ENCODE peak calls at places on chromosomes 5 and 9, in six cellular contexts. Z, K, A, J, W and T are unnamed samples.

GRCh38 chr9:84397151-84397728 is 56.7 kb upstream of the SLC28A3 start:
- DNase-seq in J (no peak), W (peak; percentile 71), K (no peak), Z (peak; percentile 63), A (no peak), T (no peak)

GRCh38 chr5:105508519-105508918 is 1945.9 kb upstream of the NUDT12 start:
- DNase-seq in A (no peak), J (no peak), W (no peak), Z (peak; percentile 3), K (no peak), T (no peak)

GRCh38 chr9:128175102-128175563 is 15.1 kb downstream of the BBLN start:
- DNase-seq in K (no peak), A (no peak), Z (peak; percentile 88), J (no peak), W (no peak), T (no peak)

GRCh38 chr9:132699926-132700325 is 29.7 kb downstream of the GTF3C4 start:
- DNase-seq in K (no peak), Z (peak; percentile 44), A (no peak), W (no peak), J (no peak), T (no peak)

GRCh38 chr5:126516133-126516532 is 78.9 kb downstream of the ALDH7A1 start:
- DNase-seq in W (no peak), A (no peak), K (no peak), J (no peak), Z (peak; percentile 92), T (no peak)

GRCh38 chr5:91126448-91126847 is 256.7 kb downstream of the ARRDC3 start:
- DNase-seq in Z (peak; percentile 94), A (no peak), J (no peak), W (no peak), K (no peak), T (no peak)

GRCh38 chr9:129013674-129014073 is 14.5 kb downstream of the SH3GLB2 start:
- DNase-seq in W (no peak), J (no peak), A (peak; percentile 51), K (no peak), Z (no peak), T (no peak)

GRCh38 chr9:120755827-120756434 is 37.3 kb downstream of the FBXW2 start:
- DNase-seq in J (no peak), W (peak; percentile 69), K (peak; percentile 93), A (no peak), Z (peak; percentile 34), T (no peak)

GRCh38 chr5:103428411-103428871 is 134.1 kb downstream of the NUDT12 start:
- DNase-seq in Z (peak; percentile 86), A (no peak), J (no peak), W (peak; percentile 61), K (no peak), T (no peak)

GRCh38 chr5:93348231-93348630 is 232.8 kb downstream of the NR2F1-AS1 start:
- DNase-seq in W (no peak), A (no peak), Z (no peak), J (no peak), K (no peak), T (no peak)

GRCh38 chr9:86795861-86796497 is 151.3 kb downstream of the GAS1 start:
- DNase-seq in A (no peak), W (no peak), K (peak; percentile 92), Z (peak; percentile 83), J (no peak), T (no peak)

GRCh38 chr5:148807845-148808244 is 18.6 kb upstream of the ADRB2 start:
- DNase-seq in A (no peak), Z (no peak), K (no peak), J (no peak), W (no peak), T (no peak)

GRCh38 chr9:97506264-97506663 is 4.8 kb downstream of the TMOD1 start:
- DNase-seq in K (peak; percentile 75), W (no peak), A (no peak), J (no peak), Z (no peak), T (no peak)

GRCh38 chr5:2905741-2906140 is 154.3 kb upstream of the IRX2 start:
- DNase-seq in Z (no peak), K (peak; percentile 50), A (no peak), W (no peak), J (no peak), T (no peak)

GRCh38 chr5:147509710-147510651 is at the start of gene DPYSL3:
- DNase-seq in K (peak; percentile 92), W (peak; percentile 46), J (peak; percentile 22), A (peak; percentile 78), Z (peak; percentile 78), T (no peak)

GRCh38 chr5:10582512-10582897 is 18.6 kb downstream of the ANKRD33B start:
- DNase-seq in K (no peak), Z (no peak), A (no peak), J (no peak), W (no peak), T (no peak)

GRCh38 chr9:131530546-131530929 is 525 bp downstream of the UCK1 start:
- DNase-seq in Z (peak; percentile 15), W (peak; percentile 51), K (no peak), J (no peak), A (peak; percentile 75), T (no peak)

GRCh38 chr9:27791311-27791710 is 218.0 kb upstream of the C9orf72 start:
- DNase-seq in W (no peak), J (no peak), K (no peak), Z (no peak), A (no peak), T (no peak)

GRCh38 chr5:36272136-36272665 is 29.5 kb downstream of the RANBP3L start:
- DNase-seq in J (no peak), A (no peak), Z (no peak), W (no peak), K (no peak), T (no peak)

GRCh38 chr5:90015584-90016018 is 394.0 kb downstream of the CETN3 start:
- DNase-seq in Z (peak; percentile 11), W (no peak), K (no peak), A (no peak), J (no peak), T (no peak)

GRCh38 chr5:137142371-137143243 is 356.5 kb downstream of the SPOCK1 start:
- DNase-seq in J (no peak), A (no peak), W (no peak), Z (peak; percentile 94), K (no peak), T (no peak)

GRCh38 chr5:74934949-74935751 is 69.0 kb upstream of the FAM169A start:
- DNase-seq in W (peak; percentile 50), K (no peak), Z (peak; percentile 50), A (no peak), J (no peak), T (no peak)

GRCh38 chr5:52997424-52997823 is 8.3 kb downstream of the ITGA2 start:
- DNase-seq in K (no peak), J (no peak), W (no peak), A (no peak), Z (no peak), T (no peak)

GRCh38 chr9:95495529-95495928 is 21.2 kb downstream of the PTCH1 start:
- DNase-seq in K (no peak), Z (no peak), A (no peak), W (no peak), J (no peak), T (no peak)

GRCh38 chr5:98997000-98997399 is 68.2 kb upstream of the CHD1 start:
- DNase-seq in W (no peak), K (no peak), Z (peak; percentile 29), J (no peak), A (no peak), T (no peak)

GRCh38 chr9:129486496-129487306 is 134.2 kb downstream of the C9orf50 start:
- DNase-seq in W (peak; percentile 50), J (peak; percentile 86), Z (peak; percentile 57), A (peak; percentile 76), K (no peak), T (no peak)

GRCh38 chr9:118533850-118534249 is 829.6 kb downstream of the TLR4 start:
- DNase-seq in A (no peak), W (no peak), J (no peak), Z (no peak), K (no peak), T (no peak)
- TF ChIP-seq CTCF in A (no peak), W (no peak), J (no peak), Z (no peak), K (no peak), T (no peak)

GRCh38 chr9:136926749-136927148 is 17.8 kb downstream of the FBXW5 start:
- DNase-seq in K (no peak), J (no peak), W (no peak), Z (no peak), A (peak; percentile 55), T (no peak)

GRCh38 chr9:136927343-136928261 is 16.9 kb downstream of the FBXW5 start:
- DNase-seq in A (no peak), K (no peak), Z (peak; percentile 28), W (no peak), J (no peak), T (no peak)

GRCh38 chr9:136925414-136926153 is 19.0 kb downstream of the FBXW5 start:
- DNase-seq in J (no peak), Z (no peak), A (peak; percentile 59), W (no peak), K (no peak), T (no peak)

GRCh38 chr9:136923881-136924280 is 20.7 kb downstream of the FBXW5 start:
- DNase-seq in Z (no peak), J (no peak), W (no peak), A (no peak), K (no peak), T (no peak)

DNA sequence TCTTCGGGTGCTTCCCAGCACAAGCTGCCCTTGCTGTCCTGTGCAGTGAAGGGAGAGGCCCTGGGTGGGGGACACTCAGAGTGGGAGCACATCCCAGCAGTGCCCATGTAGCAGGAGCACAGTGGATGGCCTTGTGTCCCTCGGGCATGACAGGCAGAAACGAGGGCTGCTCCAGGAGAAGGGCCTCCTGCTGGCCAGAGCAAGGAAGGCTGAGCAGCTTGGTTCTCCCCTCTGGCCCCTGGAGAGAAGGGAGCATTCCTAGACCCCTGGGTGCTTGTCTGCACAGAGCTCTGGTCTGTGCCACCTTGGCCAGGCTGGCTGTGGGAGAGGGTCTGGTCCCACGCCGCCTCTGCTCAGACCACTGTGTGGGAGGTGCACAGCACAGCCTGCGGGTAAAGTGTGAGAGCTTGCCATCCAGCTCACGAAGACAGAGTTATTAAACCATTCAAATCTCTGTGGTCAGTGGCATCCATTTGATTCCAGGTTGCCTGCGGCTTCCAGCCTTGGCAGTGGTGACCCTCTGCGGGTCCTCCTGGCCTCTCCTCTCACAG is 18.3 kb downstream of the FBXW5 start:
- DNase-seq in W (no peak), A (peak; percentile 44), Z (no peak), J (no peak), K (no peak), T (no peak)
- H3K36me3 ChIP-seq in W (no peaks in the 10 kb centered on the region), A (peaks cover 32% of the 10 kb centered on the region), Z (peaks cover 12% of the 10 kb centered on the region), J (peaks cover 21% of the 10 kb centered on the region), K (peaks cover 12% of the 10 kb centered on the region), T (peaks cover 20% of the 10 kb centered on the region)

GRCh38 chr5:159106569-159107282 is 7.0 kb upstream of the EBF1 start:
- DNase-seq in Z (peak; percentile 52), W (peak; percentile 75), K (no peak), J (no peak), A (peak; percentile 87), T (no peak)
- H3K27ac ChIP-seq in Z (no peak overlapping the region), W (no peak overlapping the region), K (no peak overlapping the region), J (no peak overlapping the region), A (no peak overlapping the region), T (no peak overlapping the region)

DNA sequence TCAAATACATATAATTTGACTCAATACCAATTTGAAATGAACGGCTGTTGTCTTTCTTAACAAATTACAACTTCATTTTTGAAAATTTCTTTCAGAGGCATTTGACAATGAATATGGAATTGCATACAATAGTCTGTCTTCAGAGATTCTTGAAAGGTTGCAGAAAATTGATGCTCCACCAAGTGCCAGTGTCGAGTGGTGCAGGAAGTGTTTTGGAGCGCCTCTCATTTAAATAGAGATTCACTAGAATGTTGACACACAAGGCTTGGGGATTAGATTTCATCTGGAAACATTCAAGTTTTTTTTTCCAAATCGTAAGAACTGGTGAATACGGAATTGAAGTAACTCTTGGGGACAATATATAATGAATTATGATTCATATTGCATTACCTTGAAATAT is 8.1 kb downstream of the RPS6 start:
- DNase-seq in W (no peak), A (no peak), Z (no peak), J (no peak), K (no peak), T (no peak)
- TF ChIP-seq CTCF in W (no peak), A (no peak), Z (no peak), J (no peak), K (no peak), T (no peak)